ENCODE peak calls at places on chromosomes 5 and 9, in seven cellular contexts. A is NCI-H1417 treated with DMSO at 0.1 percent for 48 hours, L is left ventricle myocardium superior, B is left ventricle myocardium inferior, K is Karpas-422, H is NCI-H345, Q is NCI-H774. I is an unnamed sample.

GRCh38 chr5:179766726-179767455 is 26.9 kb upstream of the LTC4S start:
- DNase-seq in A (no peak), L (no peak), B (no peak), K (no peak), H (no peak), Q (no peak), I (no peak)

GRCh38 chr9:91424403-91425176 is 958 bp upstream of the NFIL3 start:
- DNase-seq in A (no peak), L (peak; percentile 90), B (peak; percentile 85), K (peak; percentile 71), H (peak; percentile 51), Q (no peak), I (peak; percentile 86)

GRCh38 chr5:78638423-78638822 is 10.1 kb downstream of the LHFPL2 start:
- DNase-seq in A (no peak), L (peak; percentile 65), B (peak; percentile 45), K (no peak), H (no peak), Q (peak; percentile 76), I (no peak)

GRCh38 chr5:123881791-123882244 is 369.8 kb downstream of the CSNK1G3 start:
- DNase-seq in A (no peak), L (no peak), B (no peak), K (no peak), H (no peak), Q (no peak), I (no peak)

GRCh38 chr5:91419571-91420537 is 36.7 kb upstream of the ARRDC3 start:
- DNase-seq in A (no peak), L (peak; percentile 47), B (peak; percentile 22), K (peak; percentile 89), H (peak; percentile 25), Q (peak; percentile 42), I (peak; percentile 84)

GRCh38 chr5:663436-664342 is 29.5 kb downstream of the TPPP start:
- DNase-seq in A (no peak), L (peak; percentile 35), B (no peak), K (no peak), H (peak; percentile 90), Q (no peak), I (no peak)

GRCh38 chr5:59609501-59610265 is 283.8 kb downstream of the PDE4D start:
- DNase-seq in A (no peak), L (no peak), B (no peak), K (no peak), H (no peak), Q (no peak), I (no peak)

GRCh38 chr9:135761150-135761844 is 59.3 kb downstream of the KCNT1 start:
- DNase-seq in A (no peak), L (no peak), B (no peak), K (no peak), H (no peak), Q (no peak), I (no peak)

GRCh38 chr9:38026840-38027527 is 42.0 kb downstream of the SHB start:
- DNase-seq in A (no peak), L (no peak), B (no peak), K (peak; percentile 62), H (peak; percentile 72), Q (peak; percentile 46), I (no peak)

GRCh38 chr9:107348836-107349235 is 65.8 kb downstream of the RAD23B start:
- DNase-seq in A (peak; percentile 47), L (no peak), B (no peak), K (no peak), H (peak; percentile 79), Q (peak; percentile 57), I (no peak)

GRCh38 chr9:131402738-131403492 is 9.0 kb downstream of the PRRC2B start:
- DNase-seq in A (no peak), L (peak; percentile 91), B (peak; percentile 89), K (no peak), H (peak; percentile 42), Q (peak; percentile 49), I (peak; percentile 67)

GRCh38 chr5:150307617-150308426 is 5.1 kb upstream of the ARSI start:
- DNase-seq in A (no peak), L (no peak), B (no peak), K (no peak), H (no peak), Q (no peak), I (no peak)

GRCh38 chr9:89549031-89549644 is 51.2 kb upstream of the SEMA4D start:
- DNase-seq in A (peak; percentile 37), L (peak; percentile 87), B (peak; percentile 75), K (peak; percentile 89), H (peak; percentile 54), Q (peak; percentile 58), I (peak; percentile 86)

GRCh38 chr9:3401556-3401955 is 124.2 kb downstream of the RFX3 start:
- DNase-seq in A (peak; percentile 45), L (no peak), B (no peak), K (no peak), H (peak; percentile 45), Q (peak; percentile 91), I (no peak)

GRCh38 chr9:110599468-110599867 is 19.9 kb upstream of the SVEP1 start:
- DNase-seq in A (no peak), L (no peak), B (no peak), K (no peak), H (no peak), Q (no peak), I (no peak)

GRCh38 chr5:171681667-171682066 is 104.0 kb upstream of the SMIM23 start:
- DNase-seq in A (no peak), L (no peak), B (no peak), K (no peak), H (no peak), Q (no peak), I (no peak)

GRCh38 chr5:142306077-142306502 is 18.7 kb downstream of the SPRY4 start:
- DNase-seq in A (no peak), L (no peak), B (no peak), K (no peak), H (no peak), Q (no peak), I (no peak)

GRCh38 chr9:124897570-124898460 is 35.9 kb downstream of the ARPC5L start:
- DNase-seq in A (no peak), L (no peak), B (no peak), K (no peak), H (no peak), Q (no peak), I (no peak)

GRCh38 chr5:57383093-57383861 is 99.3 kb downstream of the ACTBL2 start:
- DNase-seq in A (no peak), L (no peak), B (no peak), K (no peak), H (no peak), Q (no peak), I (no peak)

GRCh38 chr5:9544502-9545300 is 1.2 kb downstream of the SEMA5A start:
- DNase-seq in A (no peak), L (peak; percentile 91), B (peak; percentile 85), K (no peak), H (peak; percentile 90), Q (peak; percentile 76), I (peak; percentile 38)

GRCh38 chr9:34715639-34716215 is 5.8 kb upstream of the CCL21 start:
- DNase-seq in A (no peak), L (no peak), B (no peak), K (no peak), H (no peak), Q (no peak), I (no peak)

GRCh38 chr9:112119225-112120045 is 55.7 kb downstream of the SUSD1 start:
- DNase-seq in A (no peak), L (no peak), B (no peak), K (peak; percentile 37), H (no peak), Q (no peak), I (no peak)

GRCh38 chr9:122190597-122191381 is 31.1 kb downstream of the MORN5 start:
- DNase-seq in A (no peak), L (no peak), B (no peak), K (no peak), H (no peak), Q (peak; percentile 37), I (no peak)

GRCh38 chr5:107538331-107539162 is 132.2 kb downstream of the EFNA5 start:
- DNase-seq in A (no peak), L (no peak), B (no peak), K (no peak), H (no peak), Q (no peak), I (no peak)

GRCh38 chr5:76472338-76473336 is 69.6 kb downstream of the IQGAP2 start:
- DNase-seq in A (no peak), L (no peak), B (no peak), K (no peak), H (no peak), Q (no peak), I (no peak)

GRCh38 chr5:124301222-124301621 is 445.2 kb downstream of the ZNF608 start:
- DNase-seq in A (no peak), L (no peak), B (no peak), K (no peak), H (no peak), Q (no peak), I (no peak)

GRCh38 chr5:157026789-157027424 is 32.0 kb downstream of the HAVCR1 start:
- DNase-seq in A (no peak), L (no peak), B (no peak), K (peak; percentile 48), H (peak; percentile 17), Q (no peak), I (peak; percentile 18)

GRCh38 chr5:39014544-39014943 is 59.7 kb downstream of the RICTOR start:
- DNase-seq in A (no peak), L (no peak), B (no peak), K (no peak), H (no peak), Q (no peak), I (no peak)

GRCh38 chr5:91556-92263 is at the start of gene PLEKHG4B:
- DNase-seq in A (no peak), L (no peak), B (no peak), K (no peak), H (peak; percentile 93), Q (peak; percentile 92), I (no peak)

GRCh38 chr9:104386425-104387069 is 117.5 kb upstream of the OR13F1 start:
- DNase-seq in A (peak; percentile 73), L (no peak), B (no peak), K (peak; percentile 71), H (peak; percentile 48), Q (peak; percentile 34), I (peak; percentile 50)

GRCh38 chr9:7273575-7273974 is 515.8 kb downstream of the KDM4C start:
- DNase-seq in A (no peak), L (peak; percentile 57), B (peak; percentile 23), K (no peak), H (no peak), Q (no peak), I (no peak)

GRCh38 chr5:158970569-158971014 is 129.1 kb downstream of the EBF1 start:
- DNase-seq in A (no peak), L (no peak), B (no peak), K (no peak), H (no peak), Q (no peak), I (no peak)

GRCh38 chr9:4894076-4894475 is 91.0 kb upstream of the JAK2 start:
- DNase-seq in A (no peak), L (no peak), B (no peak), K (no peak), H (no peak), Q (no peak), I (no peak)

GRCh38 chr5:177131711-177132503 is 1.7 kb upstream of the NSD1 start:
- DNase-seq in A (no peak), L (peak; percentile 59), B (peak; percentile 26), K (peak; percentile 46), H (no peak), Q (no peak), I (no peak)

GRCh38 chr5:2493356-2493755 is 258.1 kb downstream of the IRX2 start:
- DNase-seq in A (no peak), L (no peak), B (no peak), K (no peak), H (no peak), Q (no peak), I (no peak)

GRCh38 chr5:11590475-11590874 is 313.8 kb downstream of the CTNND2 start:
- DNase-seq in A (no peak), L (no peak), B (no peak), K (no peak), H (no peak), Q (no peak), I (no peak)

I was measured in NAMALWA.